ENCODE peak calls at places on chromosomes 3 and 15, in nine cellular contexts. D, J, K, W, H, U, L, S and X are unnamed samples.

GRCh38 chr3:19937459-19938362 is 3.7 kb upstream of the EFHB start:
- DNase-seq in K (no peak), H (no peak), L (peak; percentile 51), J (no peak), U (peak; percentile 32), W (no peak), D (no peak), S (no peak), X (no peak)

GRCh38 chr3:127452321-127452821 is 138.2 kb downstream of the TPRA1 start:
- DNase-seq in U (no peak), K (peak; percentile 16), D (peak; percentile 23), L (no peak), H (no peak), W (peak; percentile 1), J (no peak), S (no peak), X (no peak)

GRCh38 chr3:126439346-126439967 is 36.2 kb downstream of the ZXDC start:
- DNase-seq in K (no peak), H (no peak), W (no peak), U (no peak), D (peak; percentile 34), L (no peak), S (no peak), J (no peak), X (no peak)

GRCh38 chr3:16402451-16402850 is 111.0 kb downstream of the RFTN1 start:
- DNase-seq in H (no peak), L (peak; percentile 59), K (no peak), U (peak; percentile 33), D (no peak), S (no peak), J (no peak), W (no peak), X (no peak)

GRCh38 chr3:4776980-4777581 is 202.2 kb upstream of the BHLHE40 start:
- DNase-seq in U (no peak), D (no peak), H (peak; percentile 18), S (no peak), L (peak; percentile 80), K (no peak), W (no peak), J (no peak), X (no peak)

GRCh38 chr3:190737451-190737850 is 125.0 kb downstream of the GMNC start:
- DNase-seq in K (no peak), S (no peak), D (no peak), W (no peak), J (no peak), U (no peak), H (no peak), L (no peak), X (no peak)

GRCh38 chr3:146421814-146422748 is 47.3 kb downstream of the PLSCR2 start:
- DNase-seq in U (peak; percentile 85), S (no peak), D (no peak), L (peak; percentile 41), H (no peak), K (no peak), W (no peak), J (no peak), X (no peak)

GRCh38 chr15:33278816-33279612 is 31.8 kb upstream of the RYR3 start:
- DNase-seq in S (no peak), L (peak; percentile 81), K (no peak), J (no peak), W (no peak), H (peak; percentile 59), U (peak; percentile 96), D (no peak), X (no peak)

GRCh38 chr15:65470866-65471265 is 46.6 kb downstream of the DPP8 start:
- DNase-seq in H (no peak), S (no peak), J (no peak), K (no peak), U (no peak), D (no peak), W (no peak), L (no peak), X (no peak)

GRCh38 chr15:63107895-63108546 is 13.6 kb upstream of the LACTB start:
- DNase-seq in U (peak; percentile 100), W (peak; percentile 41), D (no peak), H (peak; percentile 100), L (peak; percentile 100), K (no peak), J (no peak), S (no peak), X (no peak)

GRCh38 chr3:159536876-159537275 is 451.8 kb upstream of the IL12A start:
- DNase-seq in S (no peak), L (no peak), U (no peak), K (no peak), J (no peak), D (no peak), W (no peak), H (no peak), X (no peak)

GRCh38 chr3:123089611-123090301 is 22.9 kb downstream of the PDIA5 start:
- DNase-seq in J (no peak), U (no peak), W (peak; percentile 50), S (no peak), K (peak; percentile 25), H (no peak), L (no peak), D (no peak), X (no peak)

GRCh38 chr3:154192225-154192624 is 71.0 kb downstream of the ARHGEF26 start:
- DNase-seq in H (no peak), D (no peak), K (no peak), L (no peak), U (no peak), S (no peak), J (no peak), W (no peak), X (no peak)

GRCh38 chr3:133691410-133692107 is 29.8 kb upstream of the TOPBP1 start:
- DNase-seq in U (no peak), W (no peak), D (no peak), L (peak; percentile 17), S (no peak), K (no peak), J (no peak), H (no peak), X (no peak)

GRCh38 chr15:48170981-48171380 is 7.1 kb downstream of the MYEF2 start:
- DNase-seq in J (no peak), S (no peak), W (no peak), K (no peak), D (no peak), L (no peak), H (no peak), U (no peak), X (no peak)

GRCh38 chr3:50264964-50265485 is 3.9 kb upstream of the SEMA3B start:
- DNase-seq in D (no peak), L (no peak), K (no peak), H (no peak), S (no peak), J (no peak), W (no peak), U (no peak), X (no peak)

GRCh38 chr3:194964809-194965208 is 279.1 kb downstream of the FAM43A start:
- DNase-seq in W (no peak), L (no peak), J (no peak), K (no peak), S (no peak), U (no peak), H (no peak), D (no peak), X (no peak)

GRCh38 chr3:88509582-88509981 is 359.8 kb downstream of the C3orf38 start:
- DNase-seq in K (no peak), U (no peak), D (no peak), W (no peak), H (no peak), L (no peak), S (no peak), J (no peak), X (no peak)

GRCh38 chr3:41460736-41461135 is 261.4 kb downstream of the CTNNB1 start:
- DNase-seq in H (no peak), W (no peak), J (no peak), U (no peak), S (no peak), D (no peak), K (no peak), L (no peak), X (no peak)

GRCh38 chr3:14600856-14601610 is 50.5 kb upstream of the CCDC174 start:
- DNase-seq in H (no peak), W (no peak), D (no peak), K (no peak), J (no peak), L (no peak), U (no peak), S (no peak), X (no peak)

GRCh38 chr15:100531823-100532222 is 3.1 kb upstream of the CERS3 start:
- DNase-seq in D (no peak), L (no peak), K (no peak), U (no peak), S (no peak), J (no peak), H (no peak), W (no peak), X (no peak)

GRCh38 chr15:47184405-47185221 is 532.7 kb upstream of the SEMA6D start:
- DNase-seq in L (peak; percentile 16), J (no peak), W (peak; percentile 20), U (peak; percentile 39), S (no peak), D (peak; percentile 43), K (no peak), H (no peak), X (no peak)

GRCh38 chr3:52434080-52434479 is 10.8 kb downstream of the SEMA3G start:
- DNase-seq in J (no peak), L (no peak), H (no peak), S (no peak), U (no peak), K (no peak), D (no peak), W (no peak), X (no peak)

GRCh38 chr15:99441871-99442267 is 123.9 kb upstream of the MEF2A start:
- DNase-seq in W (no peak), S (no peak), U (no peak), D (no peak), L (no peak), H (no peak), J (no peak), K (peak; percentile 24), X (no peak)

GRCh38 chr3:57130426-57131209 is 34.5 kb downstream of the IL17RD start:
- DNase-seq in D (no peak), K (no peak), H (no peak), U (peak; percentile 39), L (no peak), J (no peak), W (no peak), S (no peak), X (no peak)

GRCh38 chr15:81289910-81290309 is 34.0 kb downstream of the STARD5 start:
- DNase-seq in W (no peak), U (no peak), K (no peak), S (no peak), L (no peak), H (no peak), D (no peak), J (no peak), X (no peak)

GRCh38 chr15:81473946-81474345 is 99.9 kb upstream of the TMC3 start:
- DNase-seq in L (no peak), D (no peak), J (no peak), K (no peak), U (no peak), W (no peak), S (no peak), H (no peak), X (no peak)

GRCh38 chr3:103077910-103078309 is 643.1 kb downstream of the ZPLD1 start:
- DNase-seq in H (no peak), U (no peak), K (no peak), D (no peak), L (no peak), J (no peak), W (no peak), S (no peak), X (no peak)

GRCh38 chr3:186137051-186137685 is 28.3 kb upstream of the ETV5 start:
- DNase-seq in W (no peak), S (no peak), L (no peak), H (no peak), K (no peak), J (no peak), U (no peak), D (no peak), X (no peak)

GRCh38 chr15:29270169-29270955 is 740 bp upstream of the NSMCE3 start:
- DNase-seq in D (no peak), W (no peak), U (peak; percentile 44), S (peak; percentile 21), L (peak; percentile 54), J (peak; percentile 6), K (no peak), H (peak; percentile 39), X (no peak)